ENCODE peak calls at places on chromosomes 3 and 15, in six cellular contexts. C, L, F, K, E and P are unnamed samples.

GRCh38 chr3:46986782-46987484 is 7.5 kb downstream of the NBEAL2 start:
- DNase-seq in C (no peak), L (no peak), F (no peak), K (no peak), E (no peak), P (peak; percentile 74)

GRCh38 chr3:50474717-50475116 is 28.7 kb downstream of the CACNA2D2 start:
- DNase-seq in C (no peak), L (no peak), F (no peak), K (peak; percentile 20), E (no peak), P (no peak)

GRCh38 chr3:132787616-132788015 is 65.4 kb upstream of the NPHP3 start:
- DNase-seq in C (no peak), L (no peak), F (no peak), K (peak; percentile 4), E (no peak), P (no peak)

GRCh38 chr3:101325393-101326134 is 5.2 kb upstream of the IMPG2 start:
- DNase-seq in C (peak; percentile 25), L (no peak), F (no peak), K (no peak), E (no peak), P (no peak)

GRCh38 chr3:195823286-195823685 is 11.6 kb upstream of the MUC4 start:
- DNase-seq in C (peak; percentile 48), L (no peak), F (no peak), K (no peak), E (no peak), P (no peak)

GRCh38 chr3:9069971-9070370 is 106.7 kb upstream of the RAD18 start:
- DNase-seq in C (no peak), L (no peak), F (no peak), K (no peak), E (no peak), P (no peak)

GRCh38 chr3:151226088-151226563 is 23.1 kb upstream of the GPR171 start:
- DNase-seq in C (no peak), L (no peak), F (no peak), K (no peak), E (no peak), P (no peak)

GRCh38 chr3:128619146-128619890 is 31.3 kb downstream of the RPN1 start:
- DNase-seq in C (no peak), L (no peak), F (no peak), K (peak; percentile 67), E (no peak), P (peak; percentile 88)

GRCh38 chr15:60838206-60838605 is 359.3 kb upstream of the ICE2 start:
- DNase-seq in C (no peak), L (no peak), F (no peak), K (no peak), E (no peak), P (no peak)

GRCh38 chr3:178707632-178708031 is 171.4 kb downstream of the KCNMB2 start:
- DNase-seq in C (no peak), L (no peak), F (no peak), K (no peak), E (no peak), P (no peak)

GRCh38 chr3:74091204-74091603 is 466.5 kb upstream of the PDZRN3 start:
- DNase-seq in C (no peak), L (no peak), F (no peak), K (no peak), E (no peak), P (no peak)

GRCh38 chr3:179526989-179527391 is 35.7 kb upstream of the ACTL6A start:
- DNase-seq in C (no peak), L (no peak), F (peak; percentile 69), K (peak; percentile 94), E (no peak), P (peak; percentile 5)

GRCh38 chr15:40844543-40844981 is 714 bp downstream of the SPINT1 start:
- DNase-seq in C (no peak), L (no peak), F (peak; percentile 74), K (no peak), E (no peak), P (peak; percentile 77)

GRCh38 chr15:95371664-95372063 is 958.8 kb upstream of the NR2F2 start:
- DNase-seq in C (no peak), L (no peak), F (no peak), K (no peak), E (no peak), P (no peak)

GRCh38 chr15:58066042-58066867 is 744 bp upstream of the ALDH1A2 start:
- DNase-seq in C (peak; percentile 78), L (peak; percentile 21), F (peak; percentile 89), K (peak; percentile 66), E (peak; percentile 69), P (peak; percentile 35)

GRCh38 chr3:100107227-100107626 is 7.1 kb downstream of the FILIP1L start:
- DNase-seq in C (no peak), L (no peak), F (no peak), K (no peak), E (no peak), P (no peak)

GRCh38 chr15:71807691-71808091 is 2.7 kb upstream of the NR2E3 start:
- DNase-seq in C (no peak), L (no peak), F (peak; percentile 26), K (no peak), E (no peak), P (no peak)

GRCh38 chr3:65195211-65195610 is 507.4 kb upstream of the ADAMTS9 start:
- DNase-seq in C (no peak), L (no peak), F (no peak), K (no peak), E (no peak), P (no peak)

GRCh38 chr3:65196663-65197062 is 508.9 kb upstream of the ADAMTS9 start:
- DNase-seq in C (no peak), L (no peak), F (no peak), K (no peak), E (no peak), P (no peak)

GRCh38 chr3:65202395-65202794 is 514.6 kb upstream of the ADAMTS9 start:
- DNase-seq in C (no peak), L (no peak), F (no peak), K (no peak), E (no peak), P (no peak)

DNA sequence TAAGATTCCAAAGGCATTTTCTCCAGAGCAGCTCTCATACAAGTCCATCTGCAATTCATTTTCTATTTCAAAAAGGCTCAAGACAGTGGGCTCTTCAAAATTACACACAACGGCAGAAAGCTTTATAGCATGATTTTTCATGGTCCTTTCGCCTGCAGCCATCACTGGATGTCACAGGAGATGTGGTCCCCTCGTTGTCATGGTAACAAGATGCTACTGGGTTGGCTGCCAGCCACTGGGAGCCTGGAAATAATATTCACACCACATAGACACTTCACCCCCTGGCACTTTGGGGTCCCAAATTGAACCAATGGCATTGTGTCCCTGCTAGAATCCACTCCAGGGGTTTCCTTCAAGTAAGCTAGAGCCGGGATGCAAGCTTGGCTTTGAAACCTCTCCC is 512.5 kb upstream of the ADAMTS9 start:
- DNase-seq in C (no peak), L (no peak), F (peak; percentile 67), K (no peak), E (no peak), P (no peak)
- TF ChIP-seq MAX in C (no peak), L (no peak), F (no peak), K (no peak), E (no peak), P (no peak)

GRCh38 chr15:100878601-100879000 is 1.0 kb upstream of the ALDH1A3 start:
- DNase-seq in C (no peak), L (no peak), F (no peak), K (no peak), E (no peak), P (no peak)

GRCh38 chr15:100878130-100878529 is 1.5 kb upstream of the ALDH1A3 start:
- DNase-seq in C (no peak), L (no peak), F (no peak), K (no peak), E (no peak), P (no peak)

GRCh38 chr15:100879461-100880138 is at the start of gene ALDH1A3:
- DNase-seq in C (no peak), L (peak; percentile 39), F (peak; percentile 92), K (no peak), E (peak; percentile 89), P (peak; percentile 61)

GRCh38 chr15:100880139-100880896 is 687 bp downstream of the ALDH1A3 start:
- DNase-seq in C (no peak), L (no peak), F (no peak), K (no peak), E (no peak), P (no peak)

DNA sequence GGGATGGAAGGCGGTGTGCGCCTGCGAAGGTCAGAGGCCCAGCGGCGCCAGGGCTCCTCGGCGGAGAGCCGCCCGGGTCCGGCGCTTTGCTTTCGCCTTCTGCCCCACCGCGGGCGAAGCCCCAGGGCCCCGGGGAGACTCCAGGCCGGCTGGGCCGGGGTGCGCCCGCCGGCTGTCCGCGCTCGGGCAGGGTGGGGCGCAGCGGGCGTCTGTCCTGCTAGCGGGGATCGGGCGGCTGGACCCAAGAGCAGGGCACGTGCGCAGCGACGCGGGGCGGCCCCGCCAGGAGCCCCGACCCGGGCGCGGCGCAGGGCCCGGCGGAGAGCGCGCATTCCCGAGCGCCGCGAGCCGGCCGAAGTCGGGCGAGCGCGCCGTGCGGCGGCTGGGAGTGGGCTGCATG is 585 bp upstream of the ALDH1A3 start:
- DNase-seq in C (no peak), L (no peak), F (peak; percentile 87), K (no peak), E (peak; percentile 47), P (no peak)
- TF ChIP-seq MAX in C (no peak), L (no peak), F (no peak), K (no peak), E (peak; percentile 38), P (no peak)

DNA sequence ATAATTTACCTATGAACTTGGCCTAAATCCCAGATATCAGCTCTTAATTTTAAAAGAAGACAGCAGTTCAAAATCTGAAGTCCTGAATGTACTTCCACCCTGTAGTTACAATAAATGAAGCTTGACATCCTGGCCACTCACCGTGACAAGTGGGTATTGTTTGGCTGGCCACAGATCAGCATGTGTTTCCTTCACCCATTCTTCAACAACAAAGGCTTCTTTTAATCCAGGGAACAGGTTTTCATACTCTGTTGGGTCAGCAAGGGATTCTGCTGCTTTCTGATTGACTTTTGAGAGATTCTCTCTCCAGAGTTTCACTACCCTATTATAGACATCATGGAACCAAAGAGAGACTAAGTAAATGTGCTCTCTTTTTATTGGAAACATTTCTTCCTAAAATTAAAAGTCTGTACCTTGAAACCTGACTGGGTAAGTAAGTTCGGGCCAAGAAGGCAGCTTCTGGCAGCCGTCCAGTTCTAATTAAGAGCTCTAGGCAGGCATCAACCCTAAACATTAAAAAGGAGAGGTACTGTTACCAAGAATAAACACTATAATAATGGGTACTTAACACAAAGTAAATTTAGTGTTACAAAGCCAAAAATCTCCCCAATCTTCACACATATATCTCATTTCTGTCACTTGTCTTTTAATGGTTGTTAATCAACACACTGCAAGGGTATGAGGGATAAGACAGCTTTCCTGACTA is 15.2 kb downstream of the MRPS22 start:
- DNase-seq in C (no peak), L (no peak), F (no peak), K (no peak), E (no peak), P (no peak)
- TF ChIP-seq MAX in C (no peak), L (no peak), F (no peak), K (no peak), E (no peak), P (no peak)

GRCh38 chr15:38860253-38860652 is 295.6 kb upstream of the RASGRP1 start:
- DNase-seq in C (no peak), L (no peak), F (no peak), K (no peak), E (no peak), P (peak; percentile 12)
- TF ChIP-seq MAX in C (no peak), L (no peak), F (no peak), K (no peak), E (no peak), P (no peak)